ENCODE peak calls at places on chromosomes 1 and 21, in four cellular contexts. D is amygdala, M is foreskin melanocyte, T is upper lobe of left lung. Y is an unnamed sample.

GRCh38 chr1:244361764-244362473 is 89.8 kb downstream of the ADSS2 start:
- DNase-seq in D (no peak), M (peak), T (no peak), Y (no peak)

GRCh38 chr1:98049370-98050115 is 128.7 kb upstream of the DPYD start:
- DNase-seq in D (no peak), M (no peak), T (no peak), Y (peak)

GRCh38 chr1:20730690-20731056 is 1.8 kb downstream of the SH2D5 start:
- DNase-seq in D (no peak), M (no peak), T (no peak), Y (no peak)

GRCh38 chr1:68049941-68050878 is at the start of gene DIRAS3:
- DNase-seq in D (no peak), M (no peak), T (no peak), Y (no peak)

GRCh38 chr1:202622388-202622787 is 87.9 kb downstream of the SYT2 start:
- DNase-seq in D (no peak), M (no peak), T (no peak), Y (no peak)

GRCh38 chr21:45823100-45823681 is 158.4 kb upstream of the COL6A1 start:
- DNase-seq in D (no peak), M (no peak), T (no peak), Y (no peak)

GRCh38 chr1:215226755-215227154 is 144.2 kb downstream of the KCNK2 start:
- DNase-seq in D (no peak), M (no peak), T (no peak), Y (no peak)

GRCh38 chr1:42282024-42282579 is 52.9 kb downstream of the FOXJ3 start:
- DNase-seq in D (no peak), M (no peak), T (no peak), Y (no peak)

GRCh38 chr1:91165033-91165654 is 143.3 kb upstream of the ZNF644 start:
- DNase-seq in D (peak), M (peak), T (peak), Y (peak)

GRCh38 chr21:42654179-42654912 is 925 bp downstream of the PDE9A start:
- DNase-seq in D (no peak), M (no peak), T (peak), Y (no peak)

GRCh38 chr1:204692320-204692851 is 6.8 kb upstream of the LRRN2 start:
- DNase-seq in D (no peak), M (no peak), T (no peak), Y (no peak)

GRCh38 chr1:183920651-183921050 is 115.7 kb downstream of the RGL1 start:
- DNase-seq in D (peak), M (peak), T (no peak), Y (peak)

GRCh38 chr1:2416403-2416802 is 4.0 kb upstream of the PEX10 start:
- DNase-seq in D (no peak), M (no peak), T (no peak), Y (no peak)

GRCh38 chr1:94463056-94463764 is 45.0 kb downstream of the ABCD3 start:
- DNase-seq in D (no peak), M (no peak), T (no peak), Y (no peak)

GRCh38 chr1:94081566-94082344 is 39.2 kb downstream of the ABCA4 start:
- DNase-seq in D (no peak), M (no peak), T (no peak), Y (no peak)

GRCh38 chr1:8006037-8006963 is 19.8 kb downstream of the ERRFI1 start:
- DNase-seq in D (no peak), M (no peak), T (no peak), Y (no peak)

GRCh38 chr1:94697839-94698238 is 122.3 kb upstream of the SLC44A3 start:
- DNase-seq in D (no peak), M (no peak), T (no peak), Y (no peak)

GRCh38 chr21:33865996-33866575 is 49.5 kb downstream of the ATP5PO start:
- DNase-seq in D (no peak), M (no peak), T (no peak), Y (no peak)

GRCh38 chr21:25489673-25490072 is 117.6 kb downstream of the MRPL39 start:
- DNase-seq in D (no peak), M (no peak), T (no peak), Y (no peak)

GRCh38 chr1:26790551-26790953 is 2.8 kb downstream of the PIGV start:
- DNase-seq in D (no peak), M (no peak), T (no peak), Y (no peak)

GRCh38 chr1:205701405-205701804 is 21.1 kb upstream of the SLC45A3 start:
- DNase-seq in D (no peak), M (no peak), T (no peak), Y (no peak)

GRCh38 chr21:33217168-33217567 is 12.6 kb upstream of the IFNAR2 start:
- DNase-seq in D (no peak), M (no peak), T (no peak), Y (no peak)

GRCh38 chr1:193763313-193763712 is 576.9 kb upstream of the B3GALT2 start:
- DNase-seq in D (no peak), M (no peak), T (no peak), Y (no peak)

GRCh38 chr1:153663211-153663610 is 4.7 kb downstream of the SNAPIN start:
- DNase-seq in D (no peak), M (no peak), T (no peak), Y (no peak)

GRCh38 chr1:208149213-208149612 is 95.0 kb downstream of the PLXNA2 start:
- DNase-seq in D (no peak), M (no peak), T (no peak), Y (no peak)

GRCh38 chr21:31902438-31902837 is 29.6 kb downstream of the HUNK start:
- DNase-seq in D (no peak), M (no peak), T (no peak), Y (no peak)

Y was measured in occipital lobe.